ENCODE peak calls at places on chromosomes 16 and 17, in four cellular contexts. E is DND-41, D is colonic mucosa, J is kidney epithelial cell. I is an unnamed sample.

GRCh38 chr16:31200821-31201510 is 1.6 kb downstream of the PYCARD start:
- DNase-seq in E (peak; percentile 51), D (peak; percentile 68), J (no peak), I (no peak)

GRCh38 chr17:48011405-48012150 is 26.0 kb downstream of the COPZ2 start:
- DNase-seq in E (peak; percentile 47), D (no peak), J (no peak), I (no peak)

GRCh38 chr16:11556945-11557720 is 29.6 kb downstream of the LITAF start:
- DNase-seq in E (no peak), D (no peak), J (no peak), I (no peak)

GRCh38 chr17:32285770-32286517 is 20.3 kb downstream of the RHBDL3 start:
- DNase-seq in E (no peak), D (no peak), J (no peak), I (no peak)

GRCh38 chr17:51362818-51363598 is 102.7 kb downstream of the UTP18 start:
- DNase-seq in E (no peak), D (no peak), J (no peak), I (no peak)

GRCh38 chr16:1057252-1057932 is 15.2 kb upstream of the SSTR5 start:
- DNase-seq in E (no peak), D (peak; percentile 51), J (no peak), I (no peak)

GRCh38 chr17:56918916-56919315 is 5.1 kb upstream of the TRIM25 start:
- DNase-seq in E (no peak), D (no peak), J (no peak), I (no peak)

GRCh38 chr17:38534498-38534885 is 71.3 kb downstream of the SRCIN1 start:
- DNase-seq in E (no peak), D (no peak), J (no peak), I (no peak)

DNA sequence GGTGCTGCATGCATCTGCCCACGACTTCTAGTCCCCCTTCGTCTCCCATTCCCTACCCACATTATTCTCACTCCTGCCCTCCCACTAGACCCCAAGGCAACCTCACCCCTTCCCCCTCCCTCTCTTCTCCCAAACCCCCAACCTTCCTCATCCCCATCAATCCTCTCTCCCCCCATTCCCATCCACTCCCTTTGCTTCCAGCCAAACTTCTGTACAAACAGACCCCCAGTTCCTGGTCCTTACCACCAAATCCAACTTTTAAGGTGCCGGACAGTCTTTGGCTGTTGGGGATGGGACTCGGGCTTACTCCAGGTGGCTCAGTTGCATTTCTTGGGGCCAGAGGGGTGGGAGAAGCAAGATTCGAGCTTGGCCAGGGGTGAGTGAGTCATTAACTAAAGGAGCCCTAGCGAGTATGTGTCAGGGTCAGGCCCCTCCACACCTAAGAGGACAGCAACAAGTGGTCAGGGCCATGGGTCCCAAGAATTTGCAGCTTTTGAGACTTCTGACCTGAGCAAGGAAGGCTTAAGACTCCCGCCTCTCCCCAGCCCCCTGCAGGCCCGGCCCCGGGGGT is at the start of gene SLC38A8:
- DNase-seq in E (no peak), D (no peak), J (no peak), I (no peak)
- H3K4me3 ChIP-seq in E (no peak within 1 kb of the TSS), D (no peak within 1 kb of the TSS), J (no peak within 1 kb of the TSS), I (no peak within 1 kb of the TSS)

DNA sequence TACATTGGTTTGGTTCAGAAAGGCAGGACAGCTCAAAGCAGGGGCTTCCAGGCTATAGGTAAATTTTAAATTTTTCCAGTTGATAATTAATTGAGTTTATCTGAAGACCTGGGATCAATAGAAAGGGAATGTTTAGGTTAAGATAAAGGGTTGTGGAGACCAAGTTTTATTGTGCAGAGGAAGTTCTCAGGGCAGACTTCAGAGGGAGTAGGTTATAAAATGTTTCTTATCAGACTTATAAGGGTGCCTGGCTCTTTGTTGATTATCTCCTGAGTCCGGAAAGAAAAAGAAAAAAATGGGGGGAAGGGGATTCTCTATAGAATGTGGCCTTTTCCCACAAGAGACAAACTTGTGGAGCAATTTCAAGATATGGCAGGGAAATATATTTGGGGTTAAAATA is 15.9 kb downstream of the SLC46A1 start:
- DNase-seq in E (no peak), D (no peak), J (no peak), I (no peak)
- H3K4me3 ChIP-seq in E (no peak overlapping the region), D (no peak overlapping the region), J (no peak overlapping the region), I (no peak overlapping the region)

GRCh38 chr16:67845291-67846062 is 1.3 kb upstream of the NUTF2 start:
- DNase-seq in E (no peak), D (peak; percentile 24), J (no peak), I (no peak)

GRCh38 chr16:67844441-67844840 is 2.3 kb upstream of the NUTF2 start:
- DNase-seq in E (no peak), D (no peak), J (no peak), I (no peak)

GRCh38 chr16:67847064-67847861 is at the start of gene CENPT:
- DNase-seq in E (no peak), D (peak; percentile 44), J (no peak), I (no peak)

GRCh38 chr16:67846320-67847063 is at the start of gene NUTF2:
- DNase-seq in E (peak; percentile 98), D (peak; percentile 96), J (peak; percentile 64), I (no peak)

GRCh38 chr16:67846063-67846319 is 742 bp upstream of the NUTF2 start:
- DNase-seq in E (no peak), D (no peak), J (no peak), I (no peak)
- H3K4me3 ChIP-seq in E (peak overlapping the region; percentile 99), D (peak overlapping the region; percentile 76), J (peak overlapping the region; percentile 96), I (peak overlapping the region; percentile 86)

GRCh38 chr17:63919311-63919723 is 678 bp upstream of the GH1 start:
- DNase-seq in E (peak; percentile 72), D (peak; percentile 65), J (peak; percentile 7), I (no peak)
- H3K4me3 ChIP-seq in E (no peak overlapping the region), D (no peak overlapping the region), J (no peak overlapping the region), I (no peak overlapping the region)

DNA sequence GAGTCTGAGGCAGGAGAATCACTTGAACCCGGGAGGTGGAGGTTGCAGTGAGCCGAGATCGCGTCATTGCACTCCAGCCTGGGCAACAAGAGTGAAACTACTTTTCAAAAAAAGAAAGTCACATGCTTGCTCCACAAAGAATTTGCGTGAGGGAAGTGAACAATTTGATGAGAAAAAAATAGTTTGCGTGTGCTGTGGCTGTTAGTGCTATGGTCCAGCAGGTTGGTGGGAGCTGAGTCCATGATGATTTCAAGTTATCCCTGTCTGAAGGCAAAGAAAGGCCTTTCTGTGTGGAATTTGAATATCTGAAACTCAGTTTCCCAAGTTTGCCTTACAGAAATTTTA is 21.0 kb downstream of the PRCD start:
- DNase-seq in E (no peak), D (no peak), J (no peak), I (no peak)
- H3K4me3 ChIP-seq in E (no peak overlapping the region), D (no peak overlapping the region), J (no peak overlapping the region), I (no peak overlapping the region)

GRCh38 chr17:68599091-68599872 is 1.9 kb downstream of the FAM20A start:
- DNase-seq in E (no peak), D (no peak), J (no peak), I (no peak)
- H3K4me3 ChIP-seq in E (no peak overlapping the region), D (peak overlapping the region; percentile 36), J (no peak overlapping the region), I (no peak overlapping the region)

GRCh38 chr16:67397451-67397801 is 4.1 kb upstream of the TPPP3 start:
- DNase-seq in E (no peak), D (no peak), J (no peak), I (no peak)
- H3K4me3 ChIP-seq in E (no peak overlapping the region), D (no peak overlapping the region), J (no peak overlapping the region), I (no peak overlapping the region)